ENCODE peak calls at places on chromosomes 11 and 22, in seven cellular contexts. M is ELR, G is transverse colon, V is osteoblast, B is nephron progenitor cell, S is endothelial cell, L is iPS-NIHi11. Q is an unnamed sample.

GRCh38 chr11:71501071-71501985 is 25.7 kb upstream of the KRTAP5-7 start:
- DNase-seq in M (no peak), G (no peak), V (no peak), B (no peak), L (no peak), S (no peak), Q (no peak)

GRCh38 chr11:113951487-113951886 is 23.4 kb upstream of the HTR3A start:
- DNase-seq in S (no peak), L (no peak), G (no peak), B (no peak), V (no peak), M (no peak), Q (peak)

GRCh38 chr11:1458340-1459218 is 28.0 kb downstream of the MOB2 start:
- DNase-seq in V (peak), B (peak), L (peak), S (peak), M (peak), G (peak), Q (peak)

GRCh38 chr22:45273452-45274075 is 11.2 kb upstream of the UPK3A start:
- DNase-seq in L (no peak), V (no peak), M (no peak), B (no peak), G (peak), S (no peak), Q (no peak)

GRCh38 chr11:69309800-69310280 is 15.9 kb downstream of the MYEOV start:
- DNase-seq in B (no peak), M (no peak), L (no peak), G (no peak), S (no peak), V (peak), Q (no peak)

GRCh38 chr11:77392842-77393241 is 81.1 kb downstream of the PAK1 start:
- DNase-seq in L (no peak), G (no peak), S (no peak), M (no peak), V (no peak), B (no peak), Q (no peak)

GRCh38 chr11:2747236-2748015 is 47.6 kb upstream of the KCNQ1OT1 start:
- DNase-seq in M (no peak), V (peak), B (no peak), S (no peak), G (no peak), L (no peak), Q (no peak)

GRCh38 chr11:834371-835316 is 1.9 kb downstream of the CD151 start:
- DNase-seq in V (peak), S (no peak), M (peak), G (peak), B (no peak), L (no peak), Q (no peak)

GRCh38 chr11:73271936-73272679 is at the start of gene P2RY6:
- DNase-seq in V (peak), L (no peak), B (peak), M (peak), G (peak), S (no peak), Q (peak)

GRCh38 chr11:125295922-125296321 is 131.4 kb downstream of the PKNOX2 start:
- DNase-seq in S (no peak), B (no peak), V (no peak), G (no peak), M (no peak), L (no peak), Q (no peak)

GRCh38 chr11:58999291-58999680 is 60.0 kb downstream of the GLYATL1 start:
- DNase-seq in B (no peak), S (no peak), M (no peak), G (no peak), V (no peak), L (no peak), Q (no peak)

GRCh38 chr11:120239713-120240640 is at the start of gene POU2F3:
- DNase-seq in L (peak), V (peak), B (peak), S (no peak), G (no peak), M (no peak), Q (peak)

GRCh38 chr22:46094676-46095075 is 55.6 kb upstream of the PPARA start:
- DNase-seq in M (no peak), S (no peak), L (no peak), B (no peak), V (no peak), G (no peak), Q (no peak)

GRCh38 chr11:15941206-15941770 is 415.1 kb downstream of the SOX6 start:
- DNase-seq in M (peak), B (peak), L (peak), S (peak), V (peak), G (no peak), Q (peak)